ENCODE peak calls at places on chromosomes 2 and 18, in nine cellular contexts. One of them, this sample, is unnamed. For H3K36me3, the result is how much of the 10 kb centered on the place peaks cover.

GRCh38 chr2:206728277-206729199 is 10.3 kb upstream of the DYTN start:
- DNase-seq in naive thymus-derived CD4-positive, alpha-beta T cell: no peak
- DNase-seq in thoracic aorta: no peak
- DNase-seq in right atrium auricular region: no peak
- DNase-seq in tibial nerve: no peak
- DNase-seq in GM23248: peak
- DNase-seq in heart left ventricle: no peak
- DNase-seq in CD8-positive, alpha-beta memory T cell: no peak
- DNase-seq in OCI-LY7: no peak
- DNase-seq in this sample: no peak

GRCh38 chr2:20557635-20558034 is 93.3 kb downstream of the HS1BP3 start:
- DNase-seq in naive thymus-derived CD4-positive, alpha-beta T cell: no peak
- DNase-seq in thoracic aorta: no peak
- DNase-seq in right atrium auricular region: no peak
- DNase-seq in tibial nerve: no peak
- DNase-seq in GM23248: no peak
- DNase-seq in heart left ventricle: peak
- DNase-seq in CD8-positive, alpha-beta memory T cell: no peak
- DNase-seq in OCI-LY7: no peak
- DNase-seq in this sample: no peak

GRCh38 chr2:128324897-128325410 is 6.3 kb upstream of the HS6ST1 start:
- DNase-seq in naive thymus-derived CD4-positive, alpha-beta T cell: no peak
- DNase-seq in thoracic aorta: no peak
- DNase-seq in right atrium auricular region: peak
- DNase-seq in tibial nerve: no peak
- DNase-seq in GM23248: no peak
- DNase-seq in heart left ventricle: no peak
- DNase-seq in CD8-positive, alpha-beta memory T cell: no peak
- DNase-seq in OCI-LY7: no peak
- DNase-seq in this sample: no peak

GRCh38 chr2:45889053-45889452 is 237.6 kb downstream of the PRKCE start:
- DNase-seq in naive thymus-derived CD4-positive, alpha-beta T cell: peak
- DNase-seq in thoracic aorta: no peak
- DNase-seq in right atrium auricular region: no peak
- DNase-seq in tibial nerve: no peak
- DNase-seq in GM23248: no peak
- DNase-seq in heart left ventricle: peak
- DNase-seq in CD8-positive, alpha-beta memory T cell: no peak
- DNase-seq in OCI-LY7: peak
- DNase-seq in this sample: peak

GRCh38 chr2:133817680-133818566 is 249.7 kb upstream of the NCKAP5 start:
- DNase-seq in naive thymus-derived CD4-positive, alpha-beta T cell: no peak
- DNase-seq in thoracic aorta: no peak
- DNase-seq in right atrium auricular region: no peak
- DNase-seq in tibial nerve: no peak
- DNase-seq in GM23248: peak
- DNase-seq in heart left ventricle: no peak
- DNase-seq in CD8-positive, alpha-beta memory T cell: no peak
- DNase-seq in OCI-LY7: no peak
- DNase-seq in this sample: no peak

GRCh38 chr2:60608679-60609078 is 55.2 kb upstream of the BCL11A start:
- DNase-seq in naive thymus-derived CD4-positive, alpha-beta T cell: no peak
- DNase-seq in thoracic aorta: no peak
- DNase-seq in right atrium auricular region: no peak
- DNase-seq in tibial nerve: no peak
- DNase-seq in GM23248: no peak
- DNase-seq in heart left ventricle: no peak
- DNase-seq in CD8-positive, alpha-beta memory T cell: no peak
- DNase-seq in OCI-LY7: no peak
- DNase-seq in this sample: no peak

GRCh38 chr2:33903701-33904100 is 304.6 kb upstream of the FAM98A start:
- DNase-seq in naive thymus-derived CD4-positive, alpha-beta T cell: no peak
- DNase-seq in thoracic aorta: no peak
- DNase-seq in right atrium auricular region: no peak
- DNase-seq in tibial nerve: no peak
- DNase-seq in GM23248: no peak
- DNase-seq in heart left ventricle: no peak
- DNase-seq in CD8-positive, alpha-beta memory T cell: no peak
- DNase-seq in OCI-LY7: no peak
- DNase-seq in this sample: no peak

GRCh38 chr2:70615222-70615621 is 61.6 kb upstream of the TGFA start:
- DNase-seq in naive thymus-derived CD4-positive, alpha-beta T cell: no peak
- DNase-seq in thoracic aorta: no peak
- DNase-seq in right atrium auricular region: no peak
- DNase-seq in tibial nerve: no peak
- DNase-seq in GM23248: no peak
- DNase-seq in heart left ventricle: no peak
- DNase-seq in CD8-positive, alpha-beta memory T cell: no peak
- DNase-seq in OCI-LY7: no peak
- DNase-seq in this sample: no peak

GRCh38 chr18:8609711-8610441 is 639 bp downstream of the RAB12 start:
- DNase-seq in naive thymus-derived CD4-positive, alpha-beta T cell: peak
- DNase-seq in thoracic aorta: no peak
- DNase-seq in right atrium auricular region: no peak
- DNase-seq in tibial nerve: no peak
- DNase-seq in GM23248: peak
- DNase-seq in heart left ventricle: no peak
- DNase-seq in CD8-positive, alpha-beta memory T cell: peak
- DNase-seq in OCI-LY7: peak
- DNase-seq in this sample: peak

GRCh38 chr2:204825681-204826080 is 280.4 kb downstream of the PARD3B start:
- DNase-seq in naive thymus-derived CD4-positive, alpha-beta T cell: no peak
- DNase-seq in thoracic aorta: no peak
- DNase-seq in right atrium auricular region: no peak
- DNase-seq in tibial nerve: no peak
- DNase-seq in GM23248: no peak
- DNase-seq in heart left ventricle: no peak
- DNase-seq in CD8-positive, alpha-beta memory T cell: no peak
- DNase-seq in OCI-LY7: no peak
- DNase-seq in this sample: no peak

GRCh38 chr2:86420913-86421312 is 20.3 kb upstream of the KDM3A start:
- DNase-seq in naive thymus-derived CD4-positive, alpha-beta T cell: no peak
- DNase-seq in thoracic aorta: no peak
- DNase-seq in right atrium auricular region: no peak
- DNase-seq in tibial nerve: no peak
- DNase-seq in GM23248: no peak
- DNase-seq in heart left ventricle: no peak
- DNase-seq in CD8-positive, alpha-beta memory T cell: no peak
- DNase-seq in OCI-LY7: no peak
- DNase-seq in this sample: no peak

GRCh38 chr2:38601463-38602135 is 1.1 kb downstream of the HNRNPLL start:
- DNase-seq in naive thymus-derived CD4-positive, alpha-beta T cell: no peak
- DNase-seq in thoracic aorta: no peak
- DNase-seq in right atrium auricular region: no peak
- DNase-seq in tibial nerve: no peak
- DNase-seq in GM23248: peak
- DNase-seq in heart left ventricle: no peak
- DNase-seq in CD8-positive, alpha-beta memory T cell: no peak
- DNase-seq in OCI-LY7: peak
- DNase-seq in this sample: no peak

GRCh38 chr2:99571609-99572344 is 82.0 kb upstream of the REV1 start:
- DNase-seq in naive thymus-derived CD4-positive, alpha-beta T cell: no peak
- DNase-seq in thoracic aorta: no peak
- DNase-seq in right atrium auricular region: no peak
- DNase-seq in tibial nerve: no peak
- DNase-seq in GM23248: peak
- DNase-seq in heart left ventricle: no peak
- DNase-seq in CD8-positive, alpha-beta memory T cell: no peak
- DNase-seq in OCI-LY7: no peak
- DNase-seq in this sample: no peak

DNA sequence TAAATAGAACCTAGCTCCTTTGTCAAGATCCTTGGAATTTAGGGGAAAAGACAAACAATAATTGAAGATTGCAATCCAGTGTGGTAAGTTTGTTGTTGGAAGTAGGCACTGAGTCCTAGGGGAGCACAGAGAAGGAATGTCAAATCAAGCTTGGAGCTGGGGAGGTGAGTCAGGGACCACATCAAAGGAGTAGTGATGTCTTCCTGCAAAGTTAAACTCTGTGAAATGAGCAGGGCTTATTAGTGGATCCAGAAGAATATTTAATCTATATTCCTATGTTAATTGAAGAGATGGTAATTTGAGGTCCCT is 41.7 kb upstream of the NABP1 start:
- DNase-seq in naive thymus-derived CD4-positive, alpha-beta T cell: no peak
- DNase-seq in thoracic aorta: no peak
- DNase-seq in right atrium auricular region: no peak
- DNase-seq in tibial nerve: no peak
- DNase-seq in GM23248: peak
- DNase-seq in heart left ventricle: no peak
- DNase-seq in CD8-positive, alpha-beta memory T cell: no peak
- DNase-seq in OCI-LY7: no peak
- DNase-seq in this sample: no peak
- H3K4me3 ChIP-seq in naive thymus-derived CD4-positive, alpha-beta T cell: no peak
- H3K4me3 ChIP-seq in thoracic aorta: no peak
- H3K4me3 ChIP-seq in right atrium auricular region: no peak
- H3K4me3 ChIP-seq in tibial nerve: no peak
- H3K4me3 ChIP-seq in GM23248: peak
- H3K4me3 ChIP-seq in heart left ventricle: no peak
- H3K4me3 ChIP-seq in CD8-positive, alpha-beta memory T cell: no peak
- H3K4me3 ChIP-seq in OCI-LY7: no peak
- H3K4me3 ChIP-seq in this sample: no peak

DNA sequence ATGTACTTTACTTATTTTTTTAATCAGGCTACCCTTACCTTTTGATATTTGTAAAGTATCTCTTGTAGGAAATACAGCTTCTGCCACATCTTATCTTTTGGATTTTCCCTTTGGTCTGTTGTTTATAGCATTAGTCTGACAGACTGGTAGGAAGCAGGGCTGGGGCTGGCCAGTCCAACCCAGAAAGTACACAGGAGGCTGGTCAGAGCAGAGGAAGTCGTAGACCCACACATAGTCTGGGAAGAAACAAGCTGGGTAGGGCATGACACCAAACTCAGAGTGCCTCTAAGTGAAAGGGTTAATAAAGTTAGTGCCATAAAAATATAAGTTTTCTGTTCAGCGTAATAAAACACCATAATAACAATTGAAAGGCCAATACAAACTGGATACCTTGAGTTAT is 51.7 kb downstream of the BOLA3 start:
- DNase-seq in naive thymus-derived CD4-positive, alpha-beta T cell: no peak
- DNase-seq in thoracic aorta: no peak
- DNase-seq in right atrium auricular region: peak
- DNase-seq in tibial nerve: no peak
- DNase-seq in GM23248: no peak
- DNase-seq in heart left ventricle: no peak
- DNase-seq in CD8-positive, alpha-beta memory T cell: no peak
- DNase-seq in OCI-LY7: no peak
- DNase-seq in this sample: no peak
- H3K36me3 ChIP-seq in naive thymus-derived CD4-positive, alpha-beta T cell: under half
- H3K36me3 ChIP-seq in thoracic aorta: under half
- H3K36me3 ChIP-seq in right atrium auricular region: under half
- H3K36me3 ChIP-seq in tibial nerve: under half
- H3K36me3 ChIP-seq in GM23248: under half
- H3K36me3 ChIP-seq in heart left ventricle: half or more
- H3K36me3 ChIP-seq in CD8-positive, alpha-beta memory T cell: half or more
- H3K36me3 ChIP-seq in OCI-LY7: half or more
- H3K36me3 ChIP-seq in this sample: half or more

GRCh38 chr18:32701288-32701687 is 71.5 kb downstream of the KLHL14 start:
- DNase-seq in naive thymus-derived CD4-positive, alpha-beta T cell: no peak
- DNase-seq in thoracic aorta: no peak
- DNase-seq in right atrium auricular region: no peak
- DNase-seq in tibial nerve: no peak
- DNase-seq in GM23248: no peak
- DNase-seq in heart left ventricle: no peak
- DNase-seq in CD8-positive, alpha-beta memory T cell: no peak
- DNase-seq in OCI-LY7: no peak
- DNase-seq in this sample: no peak

GRCh38 chr18:32695534-32695933 is 77.3 kb downstream of the KLHL14 start:
- DNase-seq in naive thymus-derived CD4-positive, alpha-beta T cell: no peak
- DNase-seq in thoracic aorta: no peak
- DNase-seq in right atrium auricular region: no peak
- DNase-seq in tibial nerve: no peak
- DNase-seq in GM23248: no peak
- DNase-seq in heart left ventricle: no peak
- DNase-seq in CD8-positive, alpha-beta memory T cell: no peak
- DNase-seq in OCI-LY7: no peak
- DNase-seq in this sample: no peak

GRCh38 chr18:32698148-32698547 is 74.7 kb downstream of the KLHL14 start:
- DNase-seq in naive thymus-derived CD4-positive, alpha-beta T cell: no peak
- DNase-seq in thoracic aorta: no peak
- DNase-seq in right atrium auricular region: no peak
- DNase-seq in tibial nerve: no peak
- DNase-seq in GM23248: no peak
- DNase-seq in heart left ventricle: no peak
- DNase-seq in CD8-positive, alpha-beta memory T cell: no peak
- DNase-seq in OCI-LY7: no peak
- DNase-seq in this sample: no peak

DNA sequence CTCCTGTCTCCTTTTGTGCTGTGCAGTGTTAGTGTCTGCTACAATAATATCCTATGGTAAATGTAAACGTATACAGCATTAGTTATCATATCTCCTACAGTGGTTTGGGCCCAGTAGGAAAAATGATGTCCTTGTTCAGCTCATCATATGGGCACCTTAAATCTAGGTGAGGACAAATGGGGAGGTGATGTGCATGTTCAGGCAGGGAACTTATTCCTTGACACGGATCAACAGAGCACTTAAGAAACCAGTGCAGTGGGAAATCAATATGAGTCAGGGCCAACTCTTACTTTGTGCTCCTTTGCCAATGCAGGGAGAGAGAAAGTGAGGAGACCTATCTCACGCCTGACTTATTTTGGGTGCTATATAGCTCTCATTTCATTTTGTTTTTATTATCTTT is 76.4 kb downstream of the KLHL14 start:
- DNase-seq in naive thymus-derived CD4-positive, alpha-beta T cell: no peak
- DNase-seq in thoracic aorta: no peak
- DNase-seq in right atrium auricular region: no peak
- DNase-seq in tibial nerve: no peak
- DNase-seq in GM23248: no peak
- DNase-seq in heart left ventricle: no peak
- DNase-seq in CD8-positive, alpha-beta memory T cell: no peak
- DNase-seq in OCI-LY7: no peak
- DNase-seq in this sample: no peak
- H3K4me3 ChIP-seq in naive thymus-derived CD4-positive, alpha-beta T cell: no peak
- H3K4me3 ChIP-seq in thoracic aorta: no peak
- H3K4me3 ChIP-seq in right atrium auricular region: no peak
- H3K4me3 ChIP-seq in tibial nerve: no peak
- H3K4me3 ChIP-seq in GM23248: no peak
- H3K4me3 ChIP-seq in heart left ventricle: no peak
- H3K4me3 ChIP-seq in CD8-positive, alpha-beta memory T cell: no peak
- H3K4me3 ChIP-seq in OCI-LY7: no peak
- H3K4me3 ChIP-seq in this sample: no peak

DNA sequence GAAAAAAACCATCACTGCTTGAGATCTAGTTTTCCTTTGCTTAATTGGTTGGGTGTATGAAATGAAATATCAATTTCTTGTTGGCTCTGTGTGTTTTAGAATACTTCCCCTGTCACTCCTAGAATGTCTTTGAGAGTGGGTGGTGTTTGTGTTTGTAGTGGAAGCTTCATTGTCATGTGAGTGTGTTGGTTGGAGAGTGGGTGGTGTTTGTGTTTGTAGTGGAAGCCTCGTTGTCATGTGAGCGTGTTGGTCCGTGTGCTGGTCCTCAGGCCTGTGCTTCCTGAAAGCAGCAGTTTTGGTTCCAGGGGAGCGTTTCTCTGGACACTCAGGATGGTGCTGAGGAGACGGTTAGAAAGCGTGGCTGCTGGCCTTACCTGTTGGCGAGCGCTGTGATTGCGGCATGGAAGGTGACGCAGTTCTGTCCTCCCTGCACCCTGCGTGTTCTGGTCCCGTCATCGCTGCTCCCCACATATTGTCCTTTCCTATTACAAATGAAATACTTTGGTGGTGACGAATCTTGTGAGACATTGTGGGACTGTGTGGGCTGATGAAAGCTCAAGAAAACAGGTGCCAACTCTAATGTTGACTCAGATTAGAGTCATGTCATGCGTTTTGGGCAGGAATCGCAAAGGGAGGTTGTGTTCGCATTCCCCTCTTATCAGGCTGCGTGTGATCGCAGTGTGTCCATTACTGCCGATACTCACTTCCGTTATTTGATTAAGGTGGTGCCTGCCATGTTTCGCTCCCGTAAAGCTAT is 12.5 kb downstream of the ASB1 start:
- DNase-seq in naive thymus-derived CD4-positive, alpha-beta T cell: no peak
- DNase-seq in thoracic aorta: peak
- DNase-seq in right atrium auricular region: peak
- DNase-seq in tibial nerve: no peak
- DNase-seq in GM23248: peak
- DNase-seq in heart left ventricle: peak
- DNase-seq in CD8-positive, alpha-beta memory T cell: no peak
- DNase-seq in OCI-LY7: no peak
- DNase-seq in this sample: no peak
- H3K36me3 ChIP-seq in naive thymus-derived CD4-positive, alpha-beta T cell: under half
- H3K36me3 ChIP-seq in thoracic aorta: under half
- H3K36me3 ChIP-seq in right atrium auricular region: under half
- H3K36me3 ChIP-seq in tibial nerve: under half
- H3K36me3 ChIP-seq in GM23248: under half
- H3K36me3 ChIP-seq in heart left ventricle: under half
- H3K36me3 ChIP-seq in CD8-positive, alpha-beta memory T cell: under half
- H3K36me3 ChIP-seq in OCI-LY7: half or more
- H3K36me3 ChIP-seq in this sample: under half

This sample was measured in WERI-Rb-1.